ENCODE peak calls at places on chromosomes 13 and 19, in six cellular contexts. H is HepG2, W is A549, J is SK-N-SH, Z is K562, T is GM12878. Y is an unnamed sample.

GRCh38 chr13:41649659-41650058 is 192.3 kb downstream of the RGCC start:
- DNase-seq in T (no peak), W (no peak), Z (peak), J (no peak), H (peak), Y (no peak)

GRCh38 chr19:44663996-44664395 is 7.3 kb upstream of the CEACAM19 start:
- DNase-seq in W (no peak), H (no peak), J (no peak), T (no peak), Z (no peak), Y (no peak)

GRCh38 chr19:40585677-40586422 is 9.2 kb downstream of the SHKBP1 start:
- DNase-seq in T (no peak), H (no peak), W (peak), Z (no peak), J (no peak), Y (no peak)

GRCh38 chr19:40604647-40605200 is 3.6 kb downstream of the LTBP4 start:
- DNase-seq in H (no peak), J (no peak), W (no peak), T (no peak), Z (peak), Y (no peak)

GRCh38 chr19:13920940-13921744 is 15.1 kb downstream of the CC2D1A start:
- DNase-seq in Z (peak), J (peak), H (peak), W (peak), T (peak), Y (peak)

GRCh38 chr19:41872775-41873647 is 4.1 kb upstream of the CD79A start:
- DNase-seq in H (peak), J (peak), T (no peak), W (peak), Z (no peak), Y (peak)

GRCh38 chr19:29381353-29382203 is 144.2 kb upstream of the VSTM2B start:
- DNase-seq in W (no peak), Z (no peak), T (no peak), H (no peak), J (no peak), Y (peak)

GRCh38 chr19:56217039-56217949 is 15.2 kb downstream of the ZSCAN5C start:
- DNase-seq in W (no peak), Z (no peak), T (no peak), H (no peak), J (peak), Y (peak)

GRCh38 chr19:49851456-49852259 is 699 bp downstream of the PTOV1 start:
- DNase-seq in T (no peak), W (no peak), Z (peak), H (no peak), J (peak), Y (peak)

GRCh38 chr19:32350492-32350891 is 5.1 kb downstream of the ZNF507 start:
- DNase-seq in H (peak), T (no peak), J (no peak), W (no peak), Z (no peak), Y (no peak)

GRCh38 chr13:102862624-102863210 is 16.9 kb downstream of the ERCC5 start:
- DNase-seq in H (no peak), W (no peak), Z (no peak), J (no peak), T (no peak), Y (no peak)

GRCh38 chr13:66805657-66806056 is 424.5 kb downstream of the PCDH9 start:
- DNase-seq in W (no peak), T (no peak), J (no peak), H (no peak), Z (no peak), Y (no peak)
- TF ChIP-seq CHD2 in W (no peak), T (no peak), J (no peak), H (no peak), Z (no peak), Y (no peak)

GRCh38 chr13:75647126-75647784 is 11.1 kb downstream of the LMO7 start:
- DNase-seq in J (no peak), T (peak), Z (no peak), W (no peak), H (no peak), Y (no peak)
- TF ChIP-seq CHD2 in J (no peak), T (no peak), Z (no peak), W (no peak), H (no peak), Y (no peak)

GRCh38 chr13:110012102-110012739 is 225.8 kb upstream of the IRS2 start:
- DNase-seq in W (peak), H (peak), T (no peak), Z (no peak), J (no peak), Y (no peak)

GRCh38 chr13:110005563-110005962 is 219.2 kb upstream of the IRS2 start:
- DNase-seq in T (no peak), Z (no peak), J (no peak), W (no peak), H (no peak), Y (no peak)

GRCh38 chr13:110006304-110006703 is 219.9 kb upstream of the IRS2 start:
- DNase-seq in H (no peak), J (no peak), T (no peak), W (no peak), Z (no peak), Y (no peak)

GRCh38 chr13:110010433-110011135 is 224.2 kb upstream of the IRS2 start:
- DNase-seq in J (no peak), Z (no peak), W (no peak), H (no peak), T (no peak), Y (no peak)

GRCh38 chr13:110008816-110009215 is 222.4 kb upstream of the IRS2 start:
- DNase-seq in W (no peak), Z (no peak), T (no peak), J (no peak), H (no peak), Y (no peak)
- TF ChIP-seq CHD2 in W (no peak), Z (no peak), T (no peak), J (no peak), H (no peak), Y (no peak)

GRCh38 chr19:48445256-48445605 is 552 bp upstream of the GRWD1 start:
- DNase-seq in T (no peak), Z (peak), H (peak), J (peak), W (peak), Y (peak)
- TF ChIP-seq CHD2 in T (no peak), Z (no peak), H (no peak), J (no peak), W (no peak), Y (no peak)

GRCh38 chr13:88622362-88622973 is 951.3 kb downstream of the SLITRK5 start:
- DNase-seq in Z (no peak), H (no peak), T (no peak), W (no peak), J (no peak), Y (no peak)
- TF ChIP-seq CHD2 in Z (no peak), H (no peak), T (no peak), W (no peak), J (no peak), Y (no peak)

GRCh38 chr13:97743946-97744345 is 209.5 kb upstream of the IPO5 start:
- DNase-seq in W (no peak), T (no peak), J (no peak), H (no peak), Z (no peak), Y (no peak)
- TF ChIP-seq CHD2 in W (no peak), T (no peak), J (no peak), H (no peak), Z (no peak), Y (no peak)

GRCh38 chr19:18879579-18880373 is 16.2 kb downstream of the CERS1 start:
- DNase-seq in Z (peak), J (peak), T (no peak), H (no peak), W (no peak), Y (no peak)
- TF ChIP-seq CHD2 in Z (no peak), J (no peak), T (no peak), H (no peak), W (no peak), Y (no peak)

GRCh38 chr19:2475018-2475701 is 767 bp upstream of the GADD45B start:
- DNase-seq in Z (peak), W (no peak), T (no peak), J (peak), H (no peak), Y (peak)

GRCh38 chr19:2475702-2476450 is at the start of gene GADD45B:
- DNase-seq in W (peak), Z (peak), T (peak), H (peak), J (peak), Y (peak)

GRCh38 chr19:2477732-2478191 is 1.8 kb downstream of the GADD45B start:
- DNase-seq in T (no peak), W (no peak), J (no peak), Z (no peak), H (no peak), Y (no peak)

GRCh38 chr19:2477141-2477710 is 1.3 kb downstream of the GADD45B start:
- DNase-seq in H (no peak), T (no peak), Z (no peak), W (no peak), J (no peak), Y (peak)

GRCh38 chr19:2476451-2477140 is 669 bp downstream of the GADD45B start:
- DNase-seq in Z (peak), J (peak), W (no peak), H (no peak), T (no peak), Y (peak)
- TF ChIP-seq CHD2 in Z (no peak), J (no peak), W (no peak), H (no peak), T (no peak), Y (no peak)

GRCh38 chr13:39506559-39507390 is 96.2 kb downstream of the LHFPL6 start:
- DNase-seq in Z (no peak), T (no peak), H (no peak), J (no peak), W (no peak), Y (no peak)
- TF ChIP-seq CHD2 in Z (no peak), T (no peak), H (no peak), J (no peak), W (no peak), Y (no peak)

GRCh38 chr13:59776924-59777690 is 386.6 kb downstream of the DIAPH3 start:
- DNase-seq in J (no peak), H (no peak), Z (no peak), W (no peak), T (peak), Y (no peak)

GRCh38 chr13:59780058-59780457 is 383.7 kb downstream of the DIAPH3 start:
- DNase-seq in Z (no peak), W (no peak), H (no peak), T (no peak), J (no peak), Y (no peak)

GRCh38 chr13:59770451-59770850 is 393.3 kb downstream of the DIAPH3 start:
- DNase-seq in T (no peak), Z (no peak), H (no peak), J (no peak), W (no peak), Y (no peak)

GRCh38 chr13:59771272-59771671 is 392.5 kb downstream of the DIAPH3 start:
- DNase-seq in T (no peak), H (peak), J (peak), W (peak), Z (peak), Y (no peak)

GRCh38 chr13:59774511-59774911 is 389.2 kb downstream of the DIAPH3 start:
- DNase-seq in J (no peak), Z (no peak), T (no peak), W (no peak), H (peak), Y (no peak)
- TF ChIP-seq CHD2 in J (no peak), Z (no peak), T (no peak), W (no peak), H (no peak), Y (no peak)

Y was measured in H1.